ENCODE peak calls at places on chromosome 1, in nine cellular contexts. E is neural crest cell; L is fibroblast of lung; Z is mesothelial cell of epicardium; X is CD4-positive, alpha-beta T cell; S is stimulated activated CD4-positive, alpha-beta T cell treated with anti-CD3 and anti-CD28 coated beads, Interleukin-4, amount 100 ng/mL, for 24 hours; C is NCI-H1694; M is progenitor cell of endocrine pancreas; G is CD4-positive, alpha-beta memory T cell. P is an unnamed sample.

GRCh38 chr1:74005533-74005932 is 192.4 kb downstream of the LRRIQ3 start:
- DNase-seq in Z (no peak), C (no peak), S (no peak), L (no peak), G (no peak), X (no peak), E (no peak), M (no peak), P (no peak)

GRCh38 chr1:159752135-159752580 is 28.6 kb upstream of the DUSP23 start:
- DNase-seq in L (peak), S (no peak), M (no peak), E (no peak), X (no peak), G (no peak), C (no peak), Z (no peak), P (no peak)

GRCh38 chr1:240607006-240607405 is 4.9 kb downstream of the GREM2 start:
- DNase-seq in M (no peak), L (no peak), Z (no peak), S (no peak), E (no peak), X (no peak), C (no peak), G (no peak), P (no peak)

GRCh38 chr1:206435450-206435849 is 34.8 kb upstream of the IKBKE start:
- DNase-seq in L (peak), Z (no peak), C (no peak), M (no peak), X (no peak), G (no peak), S (no peak), E (no peak), P (no peak)

GRCh38 chr1:186662752-186663151 is 17.5 kb downstream of the PTGS2 start:
- DNase-seq in X (no peak), M (no peak), L (peak), Z (no peak), E (no peak), G (no peak), S (no peak), C (no peak), P (no peak)

GRCh38 chr1:236058141-236058626 is 6.7 kb downstream of the NID1 start:
- DNase-seq in C (no peak), L (peak), S (no peak), X (no peak), Z (no peak), E (peak), M (no peak), G (no peak), P (no peak)

GRCh38 chr1:44784094-44785026 is 3.6 kb downstream of the BEST4 start:
- DNase-seq in G (peak), S (no peak), C (no peak), M (peak), L (no peak), Z (no peak), E (no peak), X (peak), P (no peak)

GRCh38 chr1:29931477-29932175 is 695.3 kb downstream of the PTPRU start:
- DNase-seq in L (no peak), C (no peak), M (no peak), Z (no peak), G (no peak), X (no peak), E (no peak), S (no peak), P (no peak)

GRCh38 chr1:58939146-58939545 is 155.3 kb upstream of the JUN start:
- DNase-seq in M (no peak), E (no peak), G (no peak), S (no peak), Z (no peak), X (no peak), C (no peak), L (no peak), P (no peak)

GRCh38 chr1:234955107-234955731 is 173.4 kb downstream of the TOMM20 start:
- DNase-seq in S (no peak), L (peak), Z (no peak), C (no peak), M (no peak), X (no peak), G (no peak), E (no peak), P (no peak)

GRCh38 chr1:111976842-111977241 is 12.6 kb downstream of the KCND3 start:
- DNase-seq in L (no peak), C (no peak), E (no peak), S (no peak), M (no peak), G (no peak), Z (no peak), X (no peak), P (no peak)

GRCh38 chr1:59748123-59748522 is 66.6 kb upstream of the HOOK1 start:
- DNase-seq in X (no peak), S (no peak), E (no peak), L (no peak), M (no peak), C (no peak), G (no peak), Z (no peak), P (no peak)

GRCh38 chr1:27638047-27638734 is 3.2 kb upstream of the FGR start:
- DNase-seq in S (no peak), G (no peak), M (no peak), C (no peak), L (no peak), Z (no peak), E (no peak), X (no peak), P (no peak)

GRCh38 chr1:154459044-154459443 is 43.0 kb upstream of the TDRD10 start:
- DNase-seq in S (no peak), M (no peak), G (no peak), E (no peak), L (no peak), Z (no peak), X (no peak), C (no peak), P (no peak)

GRCh38 chr1:61056674-61057439 is 25.5 kb upstream of the NFIA start:
- DNase-seq in X (peak), G (peak), S (no peak), L (peak), E (no peak), C (peak), M (no peak), Z (peak), P (no peak)

GRCh38 chr1:193614817-193615216 is 428.4 kb upstream of the B3GALT2 start:
- DNase-seq in X (no peak), G (no peak), C (no peak), E (no peak), L (peak), Z (no peak), M (no peak), S (peak), P (no peak)